ENCODE peak calls at places on chromosomes 1 and 21, in four cellular contexts. N is HepG2, Z is H1, Q is A549. O is an unnamed sample.

GRCh38 chr1:159864262-159864661 is 1.8 kb upstream of the VSIG8 start:
- DNase-seq in N (no peak), Z (no peak), Q (no peak), O (no peak)

GRCh38 chr21:41630249-41630648 is 122.3 kb upstream of the TMPRSS2 start:
- DNase-seq in N (no peak), Z (no peak), Q (peak; percentile 98), O (no peak)

GRCh38 chr1:54220004-54220811 is 20.2 kb downstream of the MRPL37 start:
- DNase-seq in N (peak; percentile 13), Z (no peak), Q (no peak), O (no peak)

GRCh38 chr21:37207441-37208009 is 59.6 kb downstream of the VPS26C start:
- DNase-seq in N (peak; percentile 93), Z (no peak), Q (no peak), O (no peak)

GRCh38 chr1:196590012-196590708 is 18.1 kb downstream of the KCNT2 start:
- DNase-seq in N (no peak), Z (no peak), Q (no peak), O (no peak)

GRCh38 chr1:174074757-174075156 is 52.6 kb upstream of the RC3H1 start:
- DNase-seq in N (no peak), Z (no peak), Q (peak; percentile 38), O (peak; percentile 34)

GRCh38 chr1:229993060-229993459 is 74.0 kb upstream of the GALNT2 start:
- DNase-seq in N (no peak), Z (no peak), Q (no peak), O (no peak)

GRCh38 chr1:103460496-103460895 is 65.0 kb upstream of the RNPC3 start:
- DNase-seq in N (no peak), Z (no peak), Q (no peak), O (no peak)

DNA sequence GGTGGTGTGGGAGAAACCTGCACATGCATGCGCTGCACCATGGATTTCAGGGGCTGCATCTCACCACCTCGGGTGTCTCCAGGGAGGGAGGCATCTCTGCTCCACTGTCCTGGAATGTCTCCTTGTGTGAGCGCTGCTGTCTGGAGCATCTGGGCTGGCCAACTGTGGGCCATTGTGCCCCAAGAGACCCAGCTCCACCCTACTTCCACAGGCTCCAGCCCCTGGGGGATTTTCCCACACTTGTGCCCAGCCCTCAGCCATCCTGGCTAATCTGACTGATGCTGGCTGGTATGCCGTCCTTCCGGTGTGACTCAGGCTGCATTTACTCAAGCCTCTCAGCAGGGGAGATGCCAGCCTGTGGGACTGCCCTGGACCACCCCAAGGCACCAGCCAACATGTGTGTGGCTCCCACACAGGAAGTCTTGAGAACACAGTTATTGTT is 62.0 kb downstream of the TRIM11 start:
- DNase-seq in N (no peak), Z (peak; percentile 41), Q (peak; percentile 23), O (no peak)
- TF ChIP-seq RFX5 in N (no peak), Z (no peak), Q (no peak), O (no peak)

GRCh38 chr1:226656201-226656600 is 82.9 kb downstream of the ITPKB start:
- DNase-seq in N (no peak), Z (no peak), Q (no peak), O (no peak)
- TF ChIP-seq MAFK in N (no peak), Z (no peak), Q (no peak), O (no peak)

DNA sequence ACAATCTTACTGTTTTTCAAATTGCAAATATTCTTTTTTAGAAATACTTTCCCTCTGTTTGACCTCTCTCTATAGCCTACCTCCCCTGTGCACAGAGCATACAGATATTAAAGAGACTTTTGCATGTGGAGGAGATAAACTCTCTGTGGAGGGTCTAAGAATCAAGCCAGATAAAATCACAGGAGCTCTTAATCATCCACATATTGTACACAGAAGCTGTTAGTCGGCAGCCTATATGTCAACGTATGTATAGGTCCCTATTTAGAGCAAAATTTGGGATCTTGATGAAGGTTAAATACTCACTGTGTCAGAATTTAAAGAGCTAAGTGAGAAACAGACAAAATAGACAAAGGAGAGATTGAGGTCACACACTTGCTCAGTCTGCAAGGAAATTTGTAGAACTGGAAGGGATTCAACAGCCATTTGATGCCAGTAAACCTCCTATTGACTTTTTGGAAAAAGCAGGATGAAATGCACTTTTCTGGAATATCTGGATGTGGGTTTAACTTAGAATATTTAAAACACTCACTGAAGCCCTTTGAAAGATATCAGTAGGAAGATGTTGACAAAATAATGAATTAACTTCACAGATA is 4.1 kb upstream of the IRF2BP2 start:
- DNase-seq in N (no peak), Z (no peak), Q (no peak), O (no peak)
- TF ChIP-seq KDM1A in N (no peak), Z (no peak), Q (no peak), O (no peak)

DNA sequence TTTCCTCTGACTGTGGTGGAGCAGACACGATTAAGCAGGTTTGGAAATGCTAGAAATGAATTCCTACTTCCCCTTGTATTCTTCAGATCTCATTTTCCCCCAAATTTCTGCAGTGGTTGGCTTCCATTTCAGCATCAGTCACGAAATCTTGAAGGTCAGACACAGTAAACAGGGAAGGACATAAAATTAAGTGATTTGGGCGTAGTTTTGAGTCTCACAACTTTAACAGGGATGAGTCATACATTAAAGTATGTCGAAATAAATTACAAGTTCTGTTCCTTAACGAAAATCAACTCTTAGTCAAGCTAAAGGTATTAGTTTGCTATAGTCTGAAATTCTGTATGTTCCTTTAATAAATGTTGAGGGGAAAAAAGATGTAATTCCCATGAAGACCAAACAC is 61.1 kb downstream of the HNRNPR start:
- DNase-seq in N (no peak), Z (no peak), Q (peak; percentile 34), O (no peak)
- TF ChIP-seq RFX5 in N (no peak), Z (no peak), Q (no peak), O (no peak)

DNA sequence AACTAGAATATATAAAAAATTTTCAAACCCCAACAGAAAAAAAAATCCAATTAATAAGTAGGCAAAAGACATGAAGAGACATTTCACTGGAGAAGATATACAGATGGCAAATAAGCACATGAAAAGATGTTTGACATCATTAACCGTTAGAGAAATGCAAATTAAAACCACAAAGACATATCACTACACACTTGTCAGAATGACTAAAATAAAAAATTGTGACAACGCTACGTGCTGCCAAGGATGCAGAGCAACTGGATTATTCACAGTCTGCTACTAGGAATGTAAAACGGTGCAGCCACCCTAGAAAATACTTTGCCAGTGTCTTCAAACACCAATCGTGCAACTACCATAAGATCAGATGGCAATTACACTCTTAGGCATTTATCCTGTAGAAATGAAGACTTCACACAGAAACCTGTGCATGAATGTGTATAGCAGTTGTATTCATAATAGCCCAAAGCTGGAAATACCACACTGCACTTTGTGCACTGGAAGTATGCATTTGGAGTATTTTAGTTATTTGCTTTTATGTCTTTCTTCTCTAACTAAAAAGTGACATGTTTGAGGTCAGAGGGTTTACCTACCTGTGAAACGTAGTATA is 75.3 kb upstream of the PALMD start:
- DNase-seq in N (no peak), Z (no peak), Q (no peak), O (no peak)
- TF ChIP-seq MAFK in N (no peak), Z (no peak), Q (no peak), O (no peak)

O was measured in K562.